ENCODE peak calls at places on chromosomes 4 and X, in seven cellular contexts. One of them, this sample, is unnamed. For H3K4me1, the result is how much of the 10 kb centered on the place peaks cover.

GRCh38 chrX:133580630-133581029 is 165.3 kb upstream of the GPC4 start:
- DNase-seq in psoas muscle: no peak
- DNase-seq in spleen: no peak
- DNase-seq in PC-3: peak
- DNase-seq in iPS DF 6.9: no peak
- DNase-seq in body of pancreas: no peak
- DNase-seq in adipocyte: peak
- DNase-seq in this sample: no peak

GRCh38 chrX:119695535-119696050 is 2.6 kb upstream of the SEPTIN6 start:
- DNase-seq in PC-3: no peak
- DNase-seq in body of pancreas: no peak
- DNase-seq in iPS DF 6.9: no peak
- DNase-seq in adipocyte: no peak
- DNase-seq in psoas muscle: no peak
- DNase-seq in spleen: no peak
- DNase-seq in this sample: no peak

GRCh38 chr4:42074294-42074693 is 78.2 kb downstream of the BEND4 start:
- DNase-seq in PC-3: no peak
- DNase-seq in body of pancreas: no peak
- DNase-seq in spleen: no peak
- DNase-seq in psoas muscle: no peak
- DNase-seq in adipocyte: no peak
- DNase-seq in iPS DF 6.9: no peak
- DNase-seq in this sample: no peak

GRCh38 chrX:28586891-28587635 is at the start of gene IL1RAPL1:
- DNase-seq in body of pancreas: no peak
- DNase-seq in spleen: no peak
- DNase-seq in psoas muscle: no peak
- DNase-seq in iPS DF 6.9: no peak
- DNase-seq in PC-3: peak
- DNase-seq in adipocyte: peak
- DNase-seq in this sample: no peak

GRCh38 chr4:47075241-47075640 is 43.9 kb downstream of the GABRB1 start:
- DNase-seq in iPS DF 6.9: no peak
- DNase-seq in adipocyte: peak
- DNase-seq in body of pancreas: no peak
- DNase-seq in spleen: no peak
- DNase-seq in PC-3: peak
- DNase-seq in psoas muscle: no peak
- DNase-seq in this sample: no peak

GRCh38 chr4:5588046-5588445 is 120.3 kb downstream of the EVC2 start:
- DNase-seq in body of pancreas: no peak
- DNase-seq in spleen: no peak
- DNase-seq in iPS DF 6.9: no peak
- DNase-seq in adipocyte: no peak
- DNase-seq in PC-3: no peak
- DNase-seq in psoas muscle: no peak
- DNase-seq in this sample: no peak

GRCh38 chr4:163484906-163485305 is 9.6 kb upstream of the TMA16 start:
- DNase-seq in PC-3: peak
- DNase-seq in iPS DF 6.9: peak
- DNase-seq in psoas muscle: no peak
- DNase-seq in spleen: no peak
- DNase-seq in adipocyte: peak
- DNase-seq in body of pancreas: peak
- DNase-seq in this sample: no peak

GRCh38 chr4:95729596-95729995 is 110.3 kb upstream of the PDHA2 start:
- DNase-seq in body of pancreas: no peak
- DNase-seq in spleen: no peak
- DNase-seq in PC-3: no peak
- DNase-seq in adipocyte: no peak
- DNase-seq in psoas muscle: no peak
- DNase-seq in iPS DF 6.9: peak
- DNase-seq in this sample: no peak

GRCh38 chr4:74327751-74328150 is 19.5 kb downstream of the EPGN start:
- DNase-seq in psoas muscle: no peak
- DNase-seq in body of pancreas: no peak
- DNase-seq in adipocyte: no peak
- DNase-seq in PC-3: peak
- DNase-seq in iPS DF 6.9: no peak
- DNase-seq in spleen: no peak
- DNase-seq in this sample: no peak

GRCh38 chrX:132086717-132087116 is 41.1 kb downstream of the FRMD7 start:
- DNase-seq in iPS DF 6.9: no peak
- DNase-seq in adipocyte: peak
- DNase-seq in body of pancreas: no peak
- DNase-seq in psoas muscle: no peak
- DNase-seq in PC-3: peak
- DNase-seq in spleen: no peak
- DNase-seq in this sample: no peak

GRCh38 chrX:15142084-15142715 is 127.7 kb downstream of the ASB9 start:
- DNase-seq in spleen: no peak
- DNase-seq in PC-3: no peak
- DNase-seq in body of pancreas: no peak
- DNase-seq in adipocyte: no peak
- DNase-seq in iPS DF 6.9: no peak
- DNase-seq in psoas muscle: no peak
- DNase-seq in this sample: no peak

GRCh38 chr4:28001698-28002097 is 1141.1 kb downstream of the STIM2 start:
- DNase-seq in iPS DF 6.9: no peak
- DNase-seq in PC-3: no peak
- DNase-seq in spleen: no peak
- DNase-seq in body of pancreas: no peak
- DNase-seq in psoas muscle: no peak
- DNase-seq in adipocyte: no peak
- DNase-seq in this sample: no peak

GRCh38 chr4:165210566-165210965 is 3.2 kb downstream of the KLHL2 start:
- DNase-seq in body of pancreas: no peak
- DNase-seq in spleen: no peak
- DNase-seq in PC-3: peak
- DNase-seq in iPS DF 6.9: no peak
- DNase-seq in adipocyte: peak
- DNase-seq in psoas muscle: no peak
- DNase-seq in this sample: no peak
- H3K4me1 ChIP-seq in body of pancreas: under half
- H3K4me1 ChIP-seq in spleen: half or more
- H3K4me1 ChIP-seq in PC-3: half or more
- H3K4me1 ChIP-seq in iPS DF 6.9: under half
- H3K4me1 ChIP-seq in adipocyte: under half
- H3K4me1 ChIP-seq in psoas muscle: under half
- H3K4me1 ChIP-seq in this sample: under half

GRCh38 chr4:80171251-80171650 is 26.1 kb upstream of the PRDM8 start:
- DNase-seq in psoas muscle: no peak
- DNase-seq in PC-3: no peak
- DNase-seq in spleen: no peak
- DNase-seq in body of pancreas: no peak
- DNase-seq in iPS DF 6.9: no peak
- DNase-seq in adipocyte: peak
- DNase-seq in this sample: no peak

GRCh38 chr4:80171656-80172055 is 25.6 kb upstream of the PRDM8 start:
- DNase-seq in iPS DF 6.9: no peak
- DNase-seq in spleen: no peak
- DNase-seq in body of pancreas: no peak
- DNase-seq in psoas muscle: no peak
- DNase-seq in PC-3: no peak
- DNase-seq in adipocyte: no peak
- DNase-seq in this sample: no peak

GRCh38 chr4:80172203-80172602 is 25.1 kb upstream of the PRDM8 start:
- DNase-seq in PC-3: no peak
- DNase-seq in adipocyte: no peak
- DNase-seq in body of pancreas: no peak
- DNase-seq in iPS DF 6.9: no peak
- DNase-seq in psoas muscle: no peak
- DNase-seq in spleen: no peak
- DNase-seq in this sample: no peak

GRCh38 chr4:80173387-80173786 is 23.9 kb upstream of the PRDM8 start:
- DNase-seq in iPS DF 6.9: no peak
- DNase-seq in adipocyte: peak
- DNase-seq in body of pancreas: no peak
- DNase-seq in psoas muscle: no peak
- DNase-seq in PC-3: peak
- DNase-seq in spleen: no peak
- DNase-seq in this sample: no peak

DNA sequence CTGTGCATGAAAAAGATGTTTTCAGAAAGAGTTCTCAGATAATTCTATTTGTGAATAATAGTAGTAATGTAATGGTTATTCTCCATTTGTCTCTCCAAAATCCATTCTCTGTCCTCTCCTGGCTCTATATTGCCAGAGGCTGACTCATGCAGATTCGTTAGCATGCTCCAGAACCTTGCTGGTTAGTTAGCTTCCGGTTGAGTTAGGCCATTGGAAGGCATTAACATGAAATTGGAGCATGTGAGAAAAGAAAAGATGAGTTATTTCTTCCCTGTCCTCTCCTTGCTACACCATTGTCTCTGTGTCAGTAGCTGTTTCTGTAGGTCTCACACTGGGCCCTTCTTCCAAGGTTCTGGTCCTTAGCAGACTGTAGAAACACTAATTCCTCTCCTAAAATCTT is 23.5 kb upstream of the PRDM8 start:
- DNase-seq in PC-3: no peak
- DNase-seq in spleen: no peak
- DNase-seq in iPS DF 6.9: no peak
- DNase-seq in psoas muscle: no peak
- DNase-seq in adipocyte: peak
- DNase-seq in body of pancreas: no peak
- DNase-seq in this sample: no peak
- H3K4me1 ChIP-seq in PC-3: under half
- H3K4me1 ChIP-seq in spleen: under half
- H3K4me1 ChIP-seq in iPS DF 6.9: under half
- H3K4me1 ChIP-seq in psoas muscle: under half
- H3K4me1 ChIP-seq in adipocyte: under half
- H3K4me1 ChIP-seq in body of pancreas: under half
- H3K4me1 ChIP-seq in this sample: under half

GRCh38 chrX:72270316-72270866 is 6.7 kb downstream of the RPS4X start:
- DNase-seq in PC-3: peak
- DNase-seq in iPS DF 6.9: no peak
- DNase-seq in adipocyte: no peak
- DNase-seq in spleen: no peak
- DNase-seq in body of pancreas: no peak
- DNase-seq in psoas muscle: no peak
- DNase-seq in this sample: no peak
- H3K4me1 ChIP-seq in PC-3: half or more
- H3K4me1 ChIP-seq in iPS DF 6.9: under half
- H3K4me1 ChIP-seq in adipocyte: half or more
- H3K4me1 ChIP-seq in spleen: under half
- H3K4me1 ChIP-seq in body of pancreas: under half
- H3K4me1 ChIP-seq in psoas muscle: under half
- H3K4me1 ChIP-seq in this sample: under half

DNA sequence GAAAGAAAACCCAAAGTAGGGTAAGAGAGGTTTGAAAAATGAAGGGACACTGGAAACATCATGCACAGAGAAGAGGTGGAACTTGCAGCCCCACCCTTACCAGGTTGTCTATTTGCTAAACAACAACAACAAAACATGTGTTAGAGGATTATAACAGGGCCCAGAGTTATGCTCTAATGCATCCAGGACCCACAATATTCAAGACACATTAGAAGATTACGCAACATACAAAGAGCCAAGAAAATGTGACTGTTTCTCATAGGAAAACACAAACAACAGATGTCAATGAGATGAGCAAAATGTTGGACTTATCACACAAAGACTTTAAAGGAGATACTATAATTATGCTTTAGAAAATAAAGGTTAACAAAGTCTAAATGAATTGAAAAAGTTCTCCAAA is 128.5 kb downstream of the LRBA start:
- DNase-seq in psoas muscle: no peak
- DNase-seq in body of pancreas: no peak
- DNase-seq in PC-3: no peak
- DNase-seq in adipocyte: peak
- DNase-seq in iPS DF 6.9: no peak
- DNase-seq in spleen: no peak
- DNase-seq in this sample: no peak
- H3K4me1 ChIP-seq in psoas muscle: under half
- H3K4me1 ChIP-seq in body of pancreas: under half
- H3K4me1 ChIP-seq in PC-3: under half
- H3K4me1 ChIP-seq in adipocyte: under half
- H3K4me1 ChIP-seq in iPS DF 6.9: under half
- H3K4me1 ChIP-seq in spleen: under half
- H3K4me1 ChIP-seq in this sample: under half

DNA sequence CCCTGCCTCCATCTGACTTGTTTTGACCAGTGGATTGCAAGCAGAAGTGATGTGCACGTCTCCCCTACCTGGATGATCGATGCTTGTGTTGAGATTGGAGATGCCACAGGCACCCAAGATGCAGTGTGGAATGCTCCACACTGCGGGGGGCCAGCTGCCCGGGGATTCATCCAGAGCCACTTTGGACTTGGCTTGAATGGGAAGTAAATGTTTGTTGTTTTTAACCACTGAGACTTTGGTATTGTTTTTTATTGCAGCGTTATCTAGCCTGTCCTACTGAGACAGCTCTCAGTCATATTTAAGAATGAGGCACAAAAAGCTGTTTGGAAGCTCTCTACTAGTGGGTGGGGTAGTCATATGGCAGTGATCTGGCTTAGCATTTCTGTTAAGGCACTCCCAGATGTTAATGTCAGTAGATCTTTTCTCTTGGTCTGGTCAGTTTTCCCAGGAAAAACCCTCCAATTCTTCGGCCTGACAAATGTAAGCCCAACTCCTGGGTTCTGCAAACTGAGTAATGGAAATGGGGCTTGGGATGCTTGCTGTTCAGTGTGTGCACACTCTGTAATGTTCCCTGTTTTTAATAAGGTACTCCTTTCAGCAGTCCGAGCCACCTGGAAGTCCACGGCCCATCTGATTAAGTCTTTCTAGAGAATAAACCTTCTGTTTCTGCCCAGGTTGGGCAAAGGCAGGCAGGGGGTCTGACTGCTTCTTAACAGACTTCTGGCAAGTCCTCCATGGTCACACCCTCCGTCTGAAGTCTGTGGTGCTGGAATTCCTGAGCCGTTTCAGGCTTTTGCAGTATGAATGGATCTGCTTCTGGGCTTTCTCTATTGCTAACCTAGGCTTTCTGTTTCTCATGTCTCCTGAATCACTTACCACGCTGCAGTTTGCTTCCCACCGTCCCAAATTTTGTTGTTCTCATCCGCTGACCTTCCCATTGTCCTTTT is 74.8 kb downstream of the WWC2 start:
- DNase-seq in iPS DF 6.9: no peak
- DNase-seq in spleen: no peak
- DNase-seq in psoas muscle: no peak
- DNase-seq in adipocyte: peak
- DNase-seq in PC-3: no peak
- DNase-seq in body of pancreas: no peak
- DNase-seq in this sample: no peak
- H3K4me1 ChIP-seq in iPS DF 6.9: under half
- H3K4me1 ChIP-seq in spleen: under half
- H3K4me1 ChIP-seq in psoas muscle: under half
- H3K4me1 ChIP-seq in adipocyte: under half
- H3K4me1 ChIP-seq in PC-3: half or more
- H3K4me1 ChIP-seq in body of pancreas: under half
- H3K4me1 ChIP-seq in this sample: half or more

This sample was measured in left ventricle myocardium inferior.